ENCODE peak calls at places on chromosome 20, in four cellular contexts. S, M, P and L are unnamed samples.

GRCh38 chr20:50215917-50216316 is 25.3 kb downstream of the CEBPB start:
- DNase-seq in P (no peak), S (no peak), M (no peak), L (no peak)

GRCh38 chr20:34861386-34862084 is 11.1 kb downstream of the GGT7 start:
- DNase-seq in P (no peak), M (no peak), S (peak), L (no peak)

GRCh38 chr20:37238426-37238825 is 23.2 kb downstream of the GHRH start:
- DNase-seq in P (no peak), M (no peak), S (no peak), L (no peak)

GRCh38 chr20:61514805-61515505 is 262.9 kb downstream of the CDH4 start:
- DNase-seq in P (no peak), S (no peak), M (no peak), L (no peak)

GRCh38 chr20:44111712-44112335 is 75.2 kb downstream of the JPH2 start:
- DNase-seq in P (peak), M (no peak), S (peak), L (peak)

GRCh38 chr20:21523398-21523868 is 9.6 kb upstream of the NKX2-2 start:
- DNase-seq in M (no peak), P (no peak), S (no peak), L (no peak)

GRCh38 chr20:49259799-49260198 is 18.1 kb downstream of the ZNFX1 start:
- DNase-seq in P (no peak), S (no peak), M (no peak), L (no peak)

GRCh38 chr20:32130965-32131364 is 21.5 kb downstream of the TM9SF4 start:
- DNase-seq in S (no peak), P (no peak), M (no peak), L (no peak)

GRCh38 chr20:46348972-46349741 is 40.9 kb upstream of the CDH22 start:
- DNase-seq in S (peak), P (peak), M (peak), L (peak)

GRCh38 chr20:48129319-48129973 is 344.2 kb upstream of the SULF2 start:
- DNase-seq in P (no peak), M (no peak), S (no peak), L (peak)

GRCh38 chr20:44153636-44154043 is 33.3 kb downstream of the JPH2 start:
- DNase-seq in P (no peak), S (peak), M (no peak), L (peak)

GRCh38 chr20:22795897-22796296 is 211.5 kb upstream of the FOXA2 start:
- DNase-seq in M (peak), P (peak), S (peak), L (peak)

GRCh38 chr20:19986419-19986818 is 30.7 kb upstream of the NAA20 start:
- DNase-seq in M (no peak), P (peak), S (peak), L (peak)

GRCh38 chr20:1816384-1817381 is 78.5 kb upstream of the SIRPA start:
- DNase-seq in P (peak), S (peak), M (peak), L (peak)

GRCh38 chr20:50873518-50873959 is 57.7 kb downstream of the ADNP start:
- DNase-seq in M (no peak), P (no peak), S (no peak), L (no peak)

GRCh38 chr20:25047766-25048165 is 10.2 kb downstream of the ACSS1 start:
- DNase-seq in P (no peak), M (no peak), S (no peak), L (no peak)

GRCh38 chr20:564195-564594 is 20.6 kb upstream of the CSNK2A1 start:
- DNase-seq in M (no peak), S (no peak), P (no peak), L (no peak)

GRCh38 chr20:38725458-38725958 is 1.2 kb downstream of the SLC32A1 start:
- DNase-seq in M (no peak), P (no peak), S (no peak), L (no peak)

GRCh38 chr20:16490696-16491095 is 82.6 kb downstream of the KIF16B start:
- DNase-seq in P (no peak), S (no peak), M (no peak), L (no peak)

GRCh38 chr20:35598476-35598875 is 17.2 kb upstream of the SPAG4 start:
- DNase-seq in P (no peak), S (no peak), M (no peak), L (no peak)

GRCh38 chr20:3203315-3204123 is 963 bp downstream of the DDRGK1 start:
- DNase-seq in M (peak), P (peak), S (peak), L (peak)

GRCh38 chr20:32098786-32099185 is 10.7 kb upstream of the TM9SF4 start:
- DNase-seq in M (no peak), S (no peak), P (no peak), L (no peak)

GRCh38 chr20:43448748-43449535 is 8.8 kb upstream of the SRSF6 start:
- DNase-seq in P (peak), M (peak), S (peak), L (peak)

GRCh38 chr20:59770270-59770669 is 163.2 kb downstream of the SYCP2 start:
- DNase-seq in S (no peak), M (no peak), P (no peak), L (no peak)

GRCh38 chr20:41649489-41649888 is 31.3 kb upstream of the CHD6 start:
- DNase-seq in S (no peak), M (no peak), P (no peak), L (no peak)

GRCh38 chr20:13649548-13649947 is 10.8 kb upstream of the TASP1 start:
- DNase-seq in S (peak), P (peak), M (no peak), L (peak)

GRCh38 chr20:49344975-49345374 is 67.1 kb upstream of the ZNFX1 start:
- DNase-seq in S (peak), P (peak), M (peak), L (peak)

GRCh38 chr20:2914160-2914559 is 40.9 kb downstream of the PTPRA start:
- DNase-seq in S (no peak), P (peak), M (no peak), L (no peak)

GRCh38 chr20:47484303-47484702 is 17.4 kb upstream of the NCOA3 start:
- DNase-seq in S (no peak), P (no peak), M (no peak), L (no peak)

GRCh38 chr20:46572181-46572580 is 21.7 kb upstream of the OCSTAMP start:
- DNase-seq in P (peak), S (no peak), M (no peak), L (no peak)

GRCh38 chr20:20404546-20405092 is 36.7 kb downstream of the INSM1 start:
- DNase-seq in M (no peak), P (no peak), S (no peak), L (no peak)

GRCh38 chr20:16520154-16520553 is 53.1 kb downstream of the KIF16B start:
- DNase-seq in P (no peak), S (no peak), M (no peak), L (no peak)

GRCh38 chr20:58078741-58079522 is 149.5 kb downstream of the ANKRD60 start:
- DNase-seq in P (peak), M (peak), S (peak), L (peak)

GRCh38 chr20:31573555-31574295 is 31.4 kb upstream of the ID1 start:
- DNase-seq in P (no peak), S (no peak), M (no peak), L (no peak)

GRCh38 chr20:23369424-23369823 is 7.4 kb downstream of the GZF1 start:
- DNase-seq in S (no peak), P (no peak), M (no peak), L (no peak)

GRCh38 chr20:53405070-53405603 is 188.5 kb downstream of the ZNF217 start:
- DNase-seq in P (no peak), S (no peak), M (no peak), L (no peak)

GRCh38 chr20:24339179-24339578 is 130.2 kb upstream of the SYNDIG1 start:
- DNase-seq in S (no peak), P (peak), M (no peak), L (no peak)

GRCh38 chr20:47561175-47561574 is 59.5 kb downstream of the NCOA3 start:
- DNase-seq in S (no peak), P (no peak), M (no peak), L (no peak)

GRCh38 chr20:37907677-37908397 is 4.9 kb downstream of the VSTM2L start:
- DNase-seq in M (peak), P (peak), S (peak), L (peak)